ENCODE peak calls at places on chromosome 21, in ten cellular contexts. H is stimulated activated CD8-positive, alpha-beta memory T cell treated with anti-CD3 and anti-CD28 coated beads, Interleukin-2, amount 100 ng/mL, for 1 hour; L is omental fat pad; M is CD8-positive, alpha-beta T cell; Z is stimulated activated CD4-positive, alpha-beta T cell treated with anti-CD3 and anti-CD28 coated beads, Interleukin-15, amount 100 ng/mL, for 1 hour; Q is astrocyte of the cerebellum; B is nephron progenitor cell; R is ovary; I is LNCaP clone FGC; A is activated CD4-positive, alpha-beta T cell treated with anti-CD3 and anti-CD28 coated beads, Interleukin-2, amount 10 ng/mL, durations not matched to agents 7 days and 5 days. E is an unnamed sample.

GRCh38 chr21:44874497-44875331 is 1.2 kb upstream of the PTTG1IP start:
- DNase-seq in H (no peak), L (peak), M (no peak), Z (no peak), Q (no peak), B (peak), R (peak), I (no peak), A (peak), E (no peak)

GRCh38 chr21:35503646-35504045 is 454.5 kb upstream of the RUNX1 start:
- DNase-seq in H (no peak), L (no peak), M (no peak), Z (no peak), Q (no peak), B (no peak), R (no peak), I (no peak), A (peak), E (no peak)

GRCh38 chr21:42156690-42157605 is 62.0 kb upstream of the ABCG1 start:
- DNase-seq in H (no peak), L (no peak), M (no peak), Z (no peak), Q (no peak), B (no peak), R (peak), I (peak), A (no peak), E (no peak)

GRCh38 chr21:34883501-34884271 is 165.4 kb downstream of the RUNX1 start:
- DNase-seq in H (no peak), L (no peak), M (no peak), Z (no peak), Q (no peak), B (no peak), R (no peak), I (no peak), A (no peak), E (no peak)

GRCh38 chr21:25369524-25370300 is 237.6 kb downstream of the MRPL39 start:
- DNase-seq in H (no peak), L (no peak), M (no peak), Z (no peak), Q (peak), B (no peak), R (no peak), I (no peak), A (no peak), E (no peak)

GRCh38 chr21:45972353-45972715 is 9.2 kb upstream of the COL6A1 start:
- DNase-seq in H (no peak), L (no peak), M (no peak), Z (no peak), Q (no peak), B (peak), R (peak), I (no peak), A (no peak), E (no peak)

GRCh38 chr21:14836950-14837349 is 227.8 kb downstream of the NRIP1 start:
- DNase-seq in H (no peak), L (no peak), M (no peak), Z (no peak), Q (no peak), B (no peak), R (no peak), I (no peak), A (no peak), E (no peak)

GRCh38 chr21:25772680-25773079 is 37.9 kb downstream of the GABPA start:
- DNase-seq in H (no peak), L (no peak), M (no peak), Z (no peak), Q (no peak), B (no peak), R (no peak), I (peak), A (no peak), E (no peak)

GRCh38 chr21:46184625-46185555 is 631 bp upstream of the SPATC1L start:
- DNase-seq in H (peak), L (peak), M (peak), Z (peak), Q (peak), B (peak), R (peak), I (peak), A (peak), E (peak)

E was measured in activated CD8-positive, alpha-beta memory T cell treated with anti-CD3 and anti-CD28 coated beads for 1 hour.